ENCODE peak calls at places on chromosome X, in nine cellular contexts. P is AG10803; D is AG08395; H is NCI-H1930; K is lung; N is heart right ventricle; Y is stimulated activated CD4-positive, alpha-beta T cell treated with anti-CD3 and anti-CD28 coated beads, Interleukin-2, amount 100 ng/mL, for 24 hours; R is psoas muscle; F is COR-L47. C is an unnamed sample.

GRCh38 chrX:3094261-3094660 is 53.0 kb downstream of the ARSF start:
- DNase-seq in P (no peak), D (no peak), H (no peak), K (no peak), N (no peak), Y (no peak), R (no peak), F (no peak), C (no peak)

GRCh38 chrX:65035451-65035779 is 59.2 kb upstream of the ZC4H2 start:
- DNase-seq in P (peak), D (peak), H (no peak), K (no peak), N (peak), Y (no peak), R (peak), F (no peak), C (peak)

GRCh38 chrX:72094894-72095293 is 36.8 kb downstream of the RTL5 start:
- DNase-seq in P (no peak), D (no peak), H (no peak), K (no peak), N (peak), Y (peak), R (no peak), F (peak), C (no peak)

GRCh38 chrX:110691446-110691845 is 104.2 kb downstream of the CHRDL1 start:
- DNase-seq in P (no peak), D (no peak), H (no peak), K (no peak), N (no peak), Y (no peak), R (no peak), F (no peak), C (no peak)

GRCh38 chrX:107659768-107660167 is 31.5 kb downstream of the PRPS1 start:
- DNase-seq in P (peak), D (peak), H (no peak), K (no peak), N (no peak), Y (no peak), R (no peak), F (no peak), C (no peak)

GRCh38 chrX:3599787-3600465 is 113.5 kb downstream of the PRKX start:
- DNase-seq in P (no peak), D (no peak), H (no peak), K (no peak), N (no peak), Y (no peak), R (no peak), F (no peak), C (no peak)

GRCh38 chrX:132622130-132622529 is 133.3 kb upstream of the MBNL3 start:
- DNase-seq in P (peak), D (peak), H (no peak), K (no peak), N (no peak), Y (peak), R (no peak), F (no peak), C (no peak)

GRCh38 chrX:10146350-10146749 is 10.4 kb upstream of the CLCN4 start:
- DNase-seq in P (peak), D (peak), H (no peak), K (no peak), N (no peak), Y (no peak), R (no peak), F (no peak), C (no peak)

GRCh38 chrX:66633541-66633940 is 5.3 kb downstream of the EDA2R start:
- DNase-seq in P (peak), D (peak), H (no peak), K (no peak), N (no peak), Y (no peak), R (no peak), F (no peak), C (no peak)

GRCh38 chrX:123740006-123740405 is 7.2 kb upstream of the THOC2 start:
- DNase-seq in P (no peak), D (no peak), H (no peak), K (no peak), N (no peak), Y (no peak), R (no peak), F (no peak), C (no peak)

GRCh38 chrX:48045410-48046311 is 25.8 kb downstream of the ZNF630 start:
- DNase-seq in P (peak), D (no peak), H (no peak), K (peak), N (peak), Y (no peak), R (no peak), F (no peak), C (peak)

GRCh38 chrX:39984191-39984956 is 113.4 kb downstream of the BCOR start:
- DNase-seq in P (peak), D (peak), H (no peak), K (no peak), N (no peak), Y (no peak), R (peak), F (no peak), C (peak)

GRCh38 chrX:489805-490204 is 103.1 kb upstream of the PPP2R3B start:
- DNase-seq in P (no peak), D (no peak), H (no peak), K (no peak), N (no peak), Y (no peak), R (no peak), F (no peak), C (no peak)

GRCh38 chrX:129452523-129452922 is 70.8 kb downstream of the SMARCA1 start:
- DNase-seq in P (no peak), D (no peak), H (no peak), K (no peak), N (no peak), Y (no peak), R (no peak), F (no peak), C (no peak)

GRCh38 chrX:331145-331771 is 12.7 kb upstream of the GTPBP6 start:
- DNase-seq in P (peak), D (peak), H (no peak), K (no peak), N (no peak), Y (no peak), R (peak), F (no peak), C (peak)

GRCh38 chrX:66815227-66815626 is 176.3 kb upstream of the EDA2R start:
- DNase-seq in P (no peak), D (no peak), H (no peak), K (no peak), N (no peak), Y (no peak), R (no peak), F (no peak), C (no peak)

GRCh38 chrX:45806410-45807121 is 605.9 kb upstream of the DIPK2B start:
- DNase-seq in P (peak), D (peak), H (no peak), K (no peak), N (no peak), Y (peak), R (no peak), F (no peak), C (no peak)

GRCh38 chrX:153538424-153538823 is 21.0 kb downstream of the ATP2B3 start:
- DNase-seq in P (no peak), D (no peak), H (no peak), K (no peak), N (no peak), Y (no peak), R (no peak), F (no peak), C (peak)

GRCh38 chrX:13763489-13763888 is 28.9 kb downstream of the OFD1 start:
- DNase-seq in P (no peak), D (no peak), H (peak), K (no peak), N (peak), Y (no peak), R (peak), F (peak), C (no peak)

GRCh38 chrX:151791961-151792360 is 57.4 kb downstream of the CNGA2 start:
- DNase-seq in P (no peak), D (no peak), H (no peak), K (no peak), N (no peak), Y (no peak), R (no peak), F (no peak), C (no peak)

GRCh38 chrX:150476183-150476699 is 92.2 kb upstream of the MTM1 start:
- DNase-seq in P (peak), D (peak), H (no peak), K (no peak), N (no peak), Y (no peak), R (no peak), F (no peak), C (no peak)

GRCh38 chrX:77493677-77494553 is 46.7 kb downstream of the FGF16 start:
- DNase-seq in P (peak), D (peak), H (no peak), K (no peak), N (no peak), Y (no peak), R (no peak), F (no peak), C (no peak)

GRCh38 chrX:131734621-131735020 is 190.7 kb downstream of the OR13H1 start:
- DNase-seq in P (no peak), D (peak), H (no peak), K (peak), N (no peak), Y (no peak), R (peak), F (no peak), C (peak)

GRCh38 chrX:152658302-152658701 is 20.6 kb downstream of the GABRQ start:
- DNase-seq in P (no peak), D (no peak), H (no peak), K (no peak), N (no peak), Y (no peak), R (no peak), F (no peak), C (no peak)

GRCh38 chrX:153441981-153442380 is 3.9 kb downstream of the TREX2 start:
- DNase-seq in P (no peak), D (no peak), H (no peak), K (no peak), N (no peak), Y (no peak), R (no peak), F (no peak), C (no peak)

GRCh38 chrX:10577863-10578262 is 42.5 kb downstream of the MID1 start:
- DNase-seq in P (no peak), D (no peak), H (no peak), K (no peak), N (no peak), Y (no peak), R (no peak), F (no peak), C (no peak)

GRCh38 chrX:17052776-17053175 is 106.3 kb downstream of the REPS2 start:
- DNase-seq in P (no peak), D (no peak), H (no peak), K (no peak), N (no peak), Y (no peak), R (no peak), F (no peak), C (no peak)

GRCh38 chrX:135596495-135596894 is 76.0 kb downstream of the INTS6L start:
- DNase-seq in P (peak), D (peak), H (peak), K (no peak), N (peak), Y (peak), R (no peak), F (peak), C (no peak)